ENCODE peak calls at places on chromosomes 3 and 15, in ten cellular contexts. B is esophagus squamous epithelium, X is psoas muscle, M is adrenal gland, F is PC-9, I is suprapubic skin, Z is esophagus muscularis mucosa, J is IMR-90, S is HCT116, R is heart left ventricle. T is an unnamed sample.
A peak's percentile ranks its signal among the peaks of the same experiment; 100 is the strongest.

GRCh38 chr15:77493324-77493907 is 72.7 kb downstream of the HMG20A start:
- DNase-seq in B (no peak), X (no peak), M (no peak), F (no peak), I (no peak), Z (no peak), J (peak; percentile 64), S (no peak), R (no peak), T (no peak)

GRCh38 chr15:91586542-91586941 is 267.0 kb upstream of the SLCO3A1 start:
- DNase-seq in B (no peak), X (no peak), M (no peak), F (no peak), I (no peak), Z (no peak), J (no peak), S (no peak), R (no peak), T (no peak)

GRCh38 chr15:95021816-95022215 is 790.5 kb downstream of the MCTP2 start:
- DNase-seq in B (no peak), X (no peak), M (no peak), F (no peak), I (no peak), Z (no peak), J (no peak), S (no peak), R (no peak), T (no peak)

GRCh38 chr15:67190813-67191212 is 63.6 kb downstream of the AAGAB start:
- DNase-seq in B (no peak), X (peak; percentile 46), M (no peak), F (no peak), I (no peak), Z (no peak), J (peak; percentile 0), S (no peak), R (no peak), T (no peak)

GRCh38 chr15:61831505-61831921 is 228.7 kb downstream of the VPS13C start:
- DNase-seq in B (no peak), X (no peak), M (no peak), F (no peak), I (no peak), Z (peak; percentile 88), J (no peak), S (no peak), R (no peak), T (no peak)

GRCh38 chr3:132285620-132285945 is 31.6 kb upstream of the ACP3 start:
- DNase-seq in B (no peak), X (no peak), M (no peak), F (no peak), I (no peak), Z (peak; percentile 34), J (no peak), S (no peak), R (no peak), T (no peak)

GRCh38 chr3:171790898-171791694 is 19.2 kb downstream of the PLD1 start:
- DNase-seq in B (no peak), X (no peak), M (no peak), F (no peak), I (no peak), Z (no peak), J (peak; percentile 63), S (no peak), R (no peak), T (no peak)

GRCh38 chr3:111200027-111200426 is 128.4 kb downstream of the NECTIN3 start:
- DNase-seq in B (no peak), X (no peak), M (no peak), F (no peak), I (no peak), Z (no peak), J (peak; percentile 13), S (no peak), R (no peak), T (no peak)

GRCh38 chr15:101698314-101698713 is 26.0 kb downstream of the TARS3 start:
- DNase-seq in B (no peak), X (no peak), M (no peak), F (no peak), I (no peak), Z (peak; percentile 47), J (peak; percentile 27), S (no peak), R (no peak), T (no peak)

GRCh38 chr15:34501131-34501530 is 63.5 kb upstream of the GOLGA8A start:
- DNase-seq in B (no peak), X (no peak), M (no peak), F (no peak), I (no peak), Z (no peak), J (no peak), S (no peak), R (no peak), T (no peak)

GRCh38 chr3:126245811-126246727 is 65.7 kb upstream of the ALDH1L1 start:
- DNase-seq in B (no peak), X (peak; percentile 77), M (peak; percentile 79), F (no peak), I (no peak), Z (no peak), J (peak; percentile 65), S (peak; percentile 39), R (peak; percentile 46), T (peak; percentile 74)

GRCh38 chr3:72295974-72296450 is 511.1 kb upstream of the PROK2 start:
- DNase-seq in B (no peak), X (no peak), M (no peak), F (no peak), I (no peak), Z (no peak), J (no peak), S (no peak), R (no peak), T (no peak)

GRCh38 chr15:66923438-66923881 is 141.9 kb upstream of the SMAD3 start:
- DNase-seq in B (no peak), X (no peak), M (peak; percentile 34), F (peak; percentile 35), I (no peak), Z (no peak), J (no peak), S (peak; percentile 37), R (no peak), T (no peak)

GRCh38 chr15:80854104-80854503 is 74.9 kb downstream of the CEMIP start:
- DNase-seq in B (no peak), X (no peak), M (no peak), F (no peak), I (no peak), Z (no peak), J (no peak), S (no peak), R (no peak), T (no peak)

GRCh38 chr3:86702381-86702958 is 288.5 kb downstream of the VGLL3 start:
- DNase-seq in B (no peak), X (no peak), M (no peak), F (no peak), I (no peak), Z (no peak), J (peak; percentile 1), S (no peak), R (no peak), T (no peak)

DNA sequence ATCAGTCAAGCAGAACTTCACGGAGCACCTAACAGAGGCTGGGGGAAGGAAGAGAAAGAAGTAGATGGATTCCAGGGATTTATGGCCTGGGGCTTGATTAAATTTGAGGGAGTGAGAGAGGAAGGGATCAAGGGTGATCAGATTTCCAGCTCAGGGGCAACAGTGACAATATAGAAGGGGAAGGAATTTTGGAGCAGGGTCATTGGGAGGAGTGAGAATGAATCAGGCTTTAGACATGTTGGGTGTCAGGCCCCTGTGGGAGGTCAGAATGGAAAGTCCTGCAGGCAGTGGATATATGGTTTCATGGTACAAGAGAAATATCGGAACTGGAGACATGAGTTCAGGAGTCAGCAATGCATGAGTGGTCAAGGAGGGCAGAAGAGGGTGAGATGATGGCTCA is 72.9 kb upstream of the GLCE start:
- DNase-seq in B (no peak), X (no peak), M (no peak), F (peak; percentile 76), I (no peak), Z (no peak), J (no peak), S (no peak), R (no peak), T (no peak)
- H3K27me3 ChIP-seq in B (no peaks in the 10 kb centered on the region), X (no peaks in the 10 kb centered on the region), M (no peaks in the 10 kb centered on the region), F (no peaks in the 10 kb centered on the region), I (no peaks in the 10 kb centered on the region), Z (no peaks in the 10 kb centered on the region), J (peaks cover 59% of the 10 kb centered on the region), S (peaks cover 13% of the 10 kb centered on the region), R (no peaks in the 10 kb centered on the region), T (no peaks in the 10 kb centered on the region)

GRCh38 chr15:42405876-42406482 is 46.7 kb downstream of the CAPN3 start:
- DNase-seq in B (no peak), X (no peak), M (no peak), F (no peak), I (no peak), Z (no peak), J (no peak), S (no peak), R (no peak), T (no peak)

GRCh38 chr15:42403389-42403788 is 44.1 kb downstream of the CAPN3 start:
- DNase-seq in B (no peak), X (no peak), M (no peak), F (no peak), I (no peak), Z (no peak), J (no peak), S (no peak), R (no peak), T (no peak)

GRCh38 chr15:42402806-42403205 is 43.5 kb downstream of the CAPN3 start:
- DNase-seq in B (no peak), X (no peak), M (no peak), F (no peak), I (no peak), Z (no peak), J (no peak), S (no peak), R (no peak), T (no peak)

GRCh38 chr15:42404461-42405235 is 45.3 kb downstream of the CAPN3 start:
- DNase-seq in B (no peak), X (peak; percentile 75), M (no peak), F (no peak), I (no peak), Z (no peak), J (no peak), S (no peak), R (no peak), T (no peak)

GRCh38 chr15:42401544-42402478 is 42.5 kb downstream of the CAPN3 start:
- DNase-seq in B (no peak), X (no peak), M (no peak), F (no peak), I (no peak), Z (no peak), J (no peak), S (peak; percentile 72), R (no peak), T (no peak)
- H3K36me3 ChIP-seq in B (peaks cover 52% of the 10 kb centered on the region), X (peaks cover 93% of the 10 kb centered on the region), M (no peaks in the 10 kb centered on the region), F (no peaks in the 10 kb centered on the region), I (peaks cover 26% of the 10 kb centered on the region), Z (peaks cover 32% of the 10 kb centered on the region), J (no peaks in the 10 kb centered on the region), S (no peaks in the 10 kb centered on the region), R (peaks cover 40% of the 10 kb centered on the region), T (peaks cover 12% of the 10 kb centered on the region)

GRCh38 chr3:19250959-19251610 is 102.8 kb downstream of the KCNH8 start:
- DNase-seq in B (no peak), X (no peak), M (no peak), F (no peak), I (no peak), Z (no peak), J (no peak), S (no peak), R (no peak), T (no peak)
- TF ChIP-seq CTCF in B (no peak), X (no peak), M (peak; percentile 18), F (no peak), I (no peak), Z (no peak), J (no peak), S (no peak), R (no peak), T (no peak)

GRCh38 chr3:194396897-194397756 is 1.9 kb downstream of the GP5 start:
- DNase-seq in B (no peak), X (no peak), M (no peak), F (no peak), I (no peak), Z (no peak), J (no peak), S (no peak), R (no peak), T (no peak)
- H3K27me3 ChIP-seq in B (no peaks in the 10 kb centered on the region), X (peaks cover 6% of the 10 kb centered on the region), M (peaks cover 19% of the 10 kb centered on the region), F (no peaks in the 10 kb centered on the region), I (peaks cover 26% of the 10 kb centered on the region), Z (no peaks in the 10 kb centered on the region), J (peaks cover 18% of the 10 kb centered on the region), S (no peaks in the 10 kb centered on the region), R (peaks cover 40% of the 10 kb centered on the region), T (peaks cover 8% of the 10 kb centered on the region)